ENCODE peak calls at places on chromosome 22, in seven cellular contexts. Y is foreskin fibroblast; I is nucleus accumbens; M is caudate nucleus; A is HCEC 1CT; P is body of pancreas; J is stimulated activated CD8-positive, alpha-beta memory T cell treated with anti-CD3 and anti-CD28 coated beads, Interleukin-15, amount 100 ng/mL, for 24 hours. E is an unnamed sample.

GRCh38 chr22:45896961-45897538 is 79.9 kb downstream of the WNT7B start:
- DNase-seq in Y (no peak), I (no peak), M (no peak), A (no peak), P (no peak), J (no peak), E (no peak)

GRCh38 chr22:31970490-31971444 is 26.4 kb downstream of the YWHAH start:
- DNase-seq in Y (peak), I (peak), M (peak), A (peak), P (peak), J (peak), E (peak)

GRCh38 chr22:38088723-38089473 is 4.9 kb upstream of the SLC16A8 start:
- DNase-seq in Y (no peak), I (no peak), M (no peak), A (no peak), P (no peak), J (no peak), E (no peak)

GRCh38 chr22:25760848-25761595 is 19.0 kb downstream of the MYO18B start:
- DNase-seq in Y (no peak), I (no peak), M (no peak), A (no peak), P (no peak), J (no peak), E (no peak)

GRCh38 chr22:40345801-40346177 is 511 bp upstream of the ADSL start:
- DNase-seq in Y (no peak), I (peak), M (no peak), A (peak), P (peak), J (no peak), E (no peak)

GRCh38 chr22:50320671-50321325 is 6.0 kb downstream of the DENND6B start:
- DNase-seq in Y (no peak), I (no peak), M (no peak), A (no peak), P (no peak), J (no peak), E (no peak)

GRCh38 chr22:30224161-30224857 is 22.2 kb downstream of the LIF start:
- DNase-seq in Y (no peak), I (no peak), M (no peak), A (no peak), P (no peak), J (no peak), E (peak)

GRCh38 chr22:19086944-19087343 is 35.3 kb downstream of the DGCR2 start:
- DNase-seq in Y (peak), I (no peak), M (no peak), A (peak), P (no peak), J (no peak), E (no peak)

GRCh38 chr22:30891443-30891755 is 77.2 kb downstream of the MORC2 start:
- DNase-seq in Y (no peak), I (no peak), M (no peak), A (no peak), P (no peak), J (no peak), E (no peak)

GRCh38 chr22:49983148-49984042 is 22.8 kb downstream of the PIM3 start:
- DNase-seq in Y (no peak), I (no peak), M (no peak), A (no peak), P (no peak), J (no peak), E (peak)

GRCh38 chr22:42404266-42404665 is 27.9 kb downstream of the NFAM1 start:
- DNase-seq in Y (no peak), I (no peak), M (no peak), A (no peak), P (no peak), J (no peak), E (no peak)

GRCh38 chr22:33108037-33108436 is 49.9 kb upstream of the SYN3 start:
- DNase-seq in Y (no peak), I (no peak), M (no peak), A (no peak), P (no peak), J (no peak), E (no peak)

GRCh38 chr22:25898707-25899365 is 156.8 kb downstream of the MYO18B start:
- DNase-seq in Y (no peak), I (no peak), M (no peak), A (no peak), P (no peak), J (no peak), E (peak)

GRCh38 chr22:18113680-18114394 is 3.2 kb downstream of the TUBA8 start:
- DNase-seq in Y (no peak), I (no peak), M (no peak), A (no peak), P (no peak), J (no peak), E (no peak)

GRCh38 chr22:45976351-45977002 is 485 bp downstream of the WNT7B start:
- DNase-seq in Y (no peak), I (no peak), M (no peak), A (no peak), P (no peak), J (no peak), E (no peak)

GRCh38 chr22:23696326-23696851 is 5.6 kb downstream of the RGL4 start:
- DNase-seq in Y (no peak), I (no peak), M (no peak), A (no peak), P (peak), J (peak), E (no peak)

GRCh38 chr22:46355369-46355995 is 20.0 kb downstream of the TRMU start:
- DNase-seq in Y (peak), I (peak), M (peak), A (no peak), P (peak), J (peak), E (peak)

GRCh38 chr22:42299586-42300285 is 29.3 kb upstream of the TCF20 start:
- DNase-seq in Y (no peak), I (no peak), M (no peak), A (no peak), P (peak), J (no peak), E (peak)

GRCh38 chr22:41831383-41831782 is 1.5 kb upstream of the SREBF2 start:
- DNase-seq in Y (peak), I (no peak), M (no peak), A (no peak), P (no peak), J (no peak), E (peak)

GRCh38 chr22:29167032-29167911 is 38.4 kb upstream of the EMID1 start:
- DNase-seq in Y (no peak), I (no peak), M (no peak), A (no peak), P (no peak), J (no peak), E (no peak)

GRCh38 chr22:25841775-25842174 is 99.8 kb downstream of the MYO18B start:
- DNase-seq in Y (no peak), I (no peak), M (no peak), A (no peak), P (no peak), J (no peak), E (no peak)

GRCh38 chr22:28142361-28142801 is 223.3 kb upstream of the PITPNB start:
- DNase-seq in Y (peak), I (no peak), M (no peak), A (peak), P (peak), J (no peak), E (peak)

GRCh38 chr22:32847067-32847491 is 45.6 kb downstream of the TIMP3 start:
- DNase-seq in Y (no peak), I (no peak), M (no peak), A (no peak), P (no peak), J (no peak), E (no peak)

GRCh38 chr22:46848227-46848626 is 85.8 kb downstream of the TBC1D22A start:
- DNase-seq in Y (peak), I (no peak), M (no peak), A (no peak), P (no peak), J (no peak), E (no peak)

GRCh38 chr22:18031670-18032454 is 7.5 kb upstream of the MICAL3 start:
- DNase-seq in Y (peak), I (no peak), M (no peak), A (peak), P (peak), J (no peak), E (peak)

GRCh38 chr22:50134481-50134880 is 36.0 kb upstream of the PANX2 start:
- DNase-seq in Y (no peak), I (no peak), M (no peak), A (no peak), P (no peak), J (no peak), E (no peak)

GRCh38 chr22:46022881-46023512 is 46.0 kb upstream of the WNT7B start:
- DNase-seq in Y (no peak), I (no peak), M (no peak), A (no peak), P (no peak), J (no peak), E (no peak)

GRCh38 chr22:46923394-46923793 is 160.9 kb downstream of the TBC1D22A start:
- DNase-seq in Y (no peak), I (no peak), M (no peak), A (no peak), P (no peak), J (no peak), E (no peak)

GRCh38 chr22:23796461-23796860 is 9.7 kb downstream of the SMARCB1 start:
- DNase-seq in Y (peak), I (no peak), M (no peak), A (no peak), P (no peak), J (no peak), E (no peak)

GRCh38 chr22:48121984-48122383 is 1359.5 kb downstream of the TBC1D22A start:
- DNase-seq in Y (no peak), I (no peak), M (no peak), A (no peak), P (no peak), J (no peak), E (no peak)

GRCh38 chr22:47151490-47151889 is 389.0 kb downstream of the TBC1D22A start:
- DNase-seq in Y (no peak), I (no peak), M (no peak), A (no peak), P (no peak), J (no peak), E (peak)